ENCODE peak calls at places on chromosomes 5 and 9, in ten cellular contexts. One of them, this sample, is unnamed.
A peak's percentile ranks its signal among the peaks of the same experiment; 100 is the strongest.

GRCh38 chr5:55578771-55579170 is 44.0 kb upstream of the PLPP1 start:
- DNase-seq in psoas muscle: no peak
- DNase-seq in WERI-Rb-1: no peak
- DNase-seq in fibroblast of lung: peak; percentile 78
- DNase-seq in AG04450: no peak
- DNase-seq in IMR-90: peak; percentile 48
- DNase-seq in body of pancreas: no peak
- DNase-seq in GM23338: no peak
- DNase-seq in K562: no peak
- DNase-seq in brain microvascular endothelial cell: peak; percentile 25
- DNase-seq in this sample: no peak

GRCh38 chr9:126699401-126699851 is 85.7 kb downstream of the LMX1B start:
- DNase-seq in IMR-90: no peak
- DNase-seq in GM23338: no peak
- DNase-seq in K562: no peak
- DNase-seq in AG04450: no peak
- DNase-seq in fibroblast of lung: no peak
- DNase-seq in WERI-Rb-1: peak; percentile 7
- DNase-seq in body of pancreas: peak; percentile 6
- DNase-seq in psoas muscle: no peak
- DNase-seq in brain microvascular endothelial cell: no peak
- DNase-seq in this sample: no peak

GRCh38 chr9:76818271-76818670 is 54.0 kb downstream of the PCA3 start:
- DNase-seq in brain microvascular endothelial cell: peak; percentile 99
- DNase-seq in body of pancreas: peak; percentile 80
- DNase-seq in psoas muscle: peak; percentile 64
- DNase-seq in fibroblast of lung: peak; percentile 99
- DNase-seq in IMR-90: peak; percentile 98
- DNase-seq in GM23338: no peak
- DNase-seq in WERI-Rb-1: no peak
- DNase-seq in K562: peak; percentile 10
- DNase-seq in AG04450: peak; percentile 92
- DNase-seq in this sample: peak; percentile 94

GRCh38 chr9:137294684-137295312 is 7.3 kb downstream of the NRARP start:
- DNase-seq in IMR-90: peak; percentile 27
- DNase-seq in GM23338: peak; percentile 74
- DNase-seq in K562: peak; percentile 35
- DNase-seq in WERI-Rb-1: peak; percentile 64
- DNase-seq in psoas muscle: no peak
- DNase-seq in brain microvascular endothelial cell: no peak
- DNase-seq in AG04450: no peak
- DNase-seq in body of pancreas: peak; percentile 41
- DNase-seq in fibroblast of lung: peak; percentile 38
- DNase-seq in this sample: no peak

GRCh38 chr9:123401879-123402513 is 46.0 kb downstream of the CRB2 start:
- DNase-seq in brain microvascular endothelial cell: peak; percentile 40
- DNase-seq in K562: peak; percentile 71
- DNase-seq in body of pancreas: no peak
- DNase-seq in AG04450: peak; percentile 27
- DNase-seq in fibroblast of lung: peak; percentile 40
- DNase-seq in psoas muscle: no peak
- DNase-seq in GM23338: peak; percentile 81
- DNase-seq in WERI-Rb-1: peak; percentile 53
- DNase-seq in IMR-90: peak; percentile 57
- DNase-seq in this sample: no peak

GRCh38 chr5:81428866-81429265 is 34.9 kb upstream of the ACOT12 start:
- DNase-seq in body of pancreas: no peak
- DNase-seq in brain microvascular endothelial cell: no peak
- DNase-seq in fibroblast of lung: peak; percentile 57
- DNase-seq in K562: no peak
- DNase-seq in psoas muscle: no peak
- DNase-seq in GM23338: no peak
- DNase-seq in IMR-90: no peak
- DNase-seq in AG04450: no peak
- DNase-seq in WERI-Rb-1: no peak
- DNase-seq in this sample: no peak

GRCh38 chr9:92455217-92455616 is 27.1 kb downstream of the ASPN start:
- DNase-seq in GM23338: peak; percentile 65
- DNase-seq in brain microvascular endothelial cell: no peak
- DNase-seq in WERI-Rb-1: no peak
- DNase-seq in body of pancreas: no peak
- DNase-seq in psoas muscle: no peak
- DNase-seq in IMR-90: no peak
- DNase-seq in fibroblast of lung: no peak
- DNase-seq in AG04450: no peak
- DNase-seq in K562: peak; percentile 30
- DNase-seq in this sample: no peak

GRCh38 chr5:107673106-107673367 is 2.3 kb upstream of the EFNA5 start:
- DNase-seq in IMR-90: peak; percentile 19
- DNase-seq in GM23338: no peak
- DNase-seq in psoas muscle: no peak
- DNase-seq in AG04450: no peak
- DNase-seq in fibroblast of lung: no peak
- DNase-seq in brain microvascular endothelial cell: no peak
- DNase-seq in body of pancreas: no peak
- DNase-seq in K562: no peak
- DNase-seq in WERI-Rb-1: no peak
- DNase-seq in this sample: no peak

GRCh38 chr5:30736642-30737041 is 456.8 kb upstream of the CDH6 start:
- DNase-seq in IMR-90: peak; percentile 47
- DNase-seq in K562: no peak
- DNase-seq in GM23338: no peak
- DNase-seq in fibroblast of lung: peak; percentile 6
- DNase-seq in body of pancreas: no peak
- DNase-seq in WERI-Rb-1: no peak
- DNase-seq in AG04450: no peak
- DNase-seq in brain microvascular endothelial cell: no peak
- DNase-seq in psoas muscle: no peak
- DNase-seq in this sample: no peak

GRCh38 chr5:146772881-146773440 is 105.6 kb downstream of the PPP2R2B start:
- DNase-seq in AG04450: no peak
- DNase-seq in IMR-90: no peak
- DNase-seq in body of pancreas: no peak
- DNase-seq in GM23338: no peak
- DNase-seq in brain microvascular endothelial cell: no peak
- DNase-seq in K562: no peak
- DNase-seq in psoas muscle: no peak
- DNase-seq in WERI-Rb-1: no peak
- DNase-seq in fibroblast of lung: peak; percentile 64
- DNase-seq in this sample: no peak

GRCh38 chr9:122941560-122942234 is 877 bp downstream of the RABGAP1 start:
- DNase-seq in AG04450: peak; percentile 42
- DNase-seq in WERI-Rb-1: no peak
- DNase-seq in IMR-90: peak; percentile 76
- DNase-seq in GM23338: peak; percentile 37
- DNase-seq in body of pancreas: no peak
- DNase-seq in K562: peak; percentile 50
- DNase-seq in brain microvascular endothelial cell: peak; percentile 43
- DNase-seq in fibroblast of lung: peak; percentile 74
- DNase-seq in psoas muscle: no peak
- DNase-seq in this sample: no peak

GRCh38 chr5:149170292-149170691 is 29.0 kb downstream of the ABLIM3 start:
- DNase-seq in WERI-Rb-1: no peak
- DNase-seq in body of pancreas: no peak
- DNase-seq in AG04450: no peak
- DNase-seq in brain microvascular endothelial cell: no peak
- DNase-seq in fibroblast of lung: peak; percentile 77
- DNase-seq in IMR-90: peak; percentile 38
- DNase-seq in psoas muscle: no peak
- DNase-seq in GM23338: no peak
- DNase-seq in K562: no peak
- DNase-seq in this sample: no peak

GRCh38 chr5:142506046-142506445 is 179.8 kb downstream of the FGF1 start:
- DNase-seq in body of pancreas: no peak
- DNase-seq in WERI-Rb-1: no peak
- DNase-seq in brain microvascular endothelial cell: no peak
- DNase-seq in fibroblast of lung: peak; percentile 78
- DNase-seq in GM23338: no peak
- DNase-seq in psoas muscle: no peak
- DNase-seq in AG04450: no peak
- DNase-seq in IMR-90: peak; percentile 57
- DNase-seq in K562: peak; percentile 14
- DNase-seq in this sample: no peak

GRCh38 chr5:142506756-142507155 is 179.1 kb downstream of the FGF1 start:
- DNase-seq in GM23338: no peak
- DNase-seq in IMR-90: no peak
- DNase-seq in psoas muscle: no peak
- DNase-seq in fibroblast of lung: peak; percentile 33
- DNase-seq in brain microvascular endothelial cell: no peak
- DNase-seq in K562: no peak
- DNase-seq in WERI-Rb-1: no peak
- DNase-seq in body of pancreas: no peak
- DNase-seq in AG04450: no peak
- DNase-seq in this sample: no peak

GRCh38 chr5:142499591-142500384 is 175.0 kb upstream of the SPRY4 start:
- DNase-seq in body of pancreas: no peak
- DNase-seq in WERI-Rb-1: no peak
- DNase-seq in IMR-90: no peak
- DNase-seq in K562: no peak
- DNase-seq in GM23338: no peak
- DNase-seq in psoas muscle: no peak
- DNase-seq in brain microvascular endothelial cell: no peak
- DNase-seq in AG04450: no peak
- DNase-seq in fibroblast of lung: peak; percentile 39
- DNase-seq in this sample: no peak

GRCh38 chr5:142500506-142500905 is 175.7 kb upstream of the SPRY4 start:
- DNase-seq in GM23338: no peak
- DNase-seq in brain microvascular endothelial cell: no peak
- DNase-seq in body of pancreas: no peak
- DNase-seq in psoas muscle: no peak
- DNase-seq in WERI-Rb-1: no peak
- DNase-seq in K562: no peak
- DNase-seq in fibroblast of lung: no peak
- DNase-seq in IMR-90: no peak
- DNase-seq in AG04450: no peak
- DNase-seq in this sample: no peak

GRCh38 chr5:142501890-142502289 is 177.1 kb upstream of the SPRY4 start:
- DNase-seq in psoas muscle: no peak
- DNase-seq in GM23338: peak; percentile 34
- DNase-seq in WERI-Rb-1: peak; percentile 65
- DNase-seq in K562: no peak
- DNase-seq in AG04450: no peak
- DNase-seq in brain microvascular endothelial cell: no peak
- DNase-seq in body of pancreas: no peak
- DNase-seq in fibroblast of lung: no peak
- DNase-seq in IMR-90: no peak
- DNase-seq in this sample: no peak
- TF ChIP-seq CTCF in psoas muscle: no peak
- TF ChIP-seq CTCF in GM23338: peak; percentile 27
- TF ChIP-seq CTCF in WERI-Rb-1: peak; percentile 45
- TF ChIP-seq CTCF in K562: no peak
- TF ChIP-seq CTCF in AG04450: no peak
- TF ChIP-seq CTCF in brain microvascular endothelial cell: peak; percentile 21
- TF ChIP-seq CTCF in body of pancreas: no peak
- TF ChIP-seq CTCF in fibroblast of lung: no peak
- TF ChIP-seq CTCF in IMR-90: no peak
- TF ChIP-seq CTCF in this sample: no peak

DNA sequence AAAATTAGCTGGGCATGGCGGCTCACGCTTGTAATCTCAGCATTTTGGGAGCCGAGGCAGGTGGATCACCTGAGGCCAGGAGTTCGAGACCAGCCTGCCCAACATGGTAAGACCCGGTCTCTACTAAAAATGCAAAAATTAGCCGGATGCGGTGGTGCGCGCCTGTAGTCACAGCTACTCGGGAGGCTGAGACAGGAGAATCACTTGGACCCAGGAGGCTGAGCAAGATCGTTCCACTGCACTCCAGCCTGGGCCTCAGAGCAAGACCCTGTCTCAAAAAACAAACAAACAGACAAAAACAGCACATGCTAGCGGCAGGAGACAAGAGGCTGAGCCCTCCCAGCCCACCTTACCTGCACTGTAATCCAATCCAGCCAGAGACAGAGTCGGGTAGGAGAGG is 1.1 kb upstream of the DOLPP1 start:
- DNase-seq in fibroblast of lung: no peak
- DNase-seq in body of pancreas: no peak
- DNase-seq in AG04450: no peak
- DNase-seq in K562: no peak
- DNase-seq in IMR-90: no peak
- DNase-seq in brain microvascular endothelial cell: no peak
- DNase-seq in GM23338: no peak
- DNase-seq in WERI-Rb-1: no peak
- DNase-seq in psoas muscle: no peak
- DNase-seq in this sample: peak; percentile 57
- H3K27ac ChIP-seq in fibroblast of lung: no peak overlapping the region
- H3K27ac ChIP-seq in body of pancreas: no peak overlapping the region
- H3K27ac ChIP-seq in AG04450: no peak overlapping the region
- H3K27ac ChIP-seq in K562: no peak overlapping the region
- H3K27ac ChIP-seq in IMR-90: no peak overlapping the region
- H3K27ac ChIP-seq in brain microvascular endothelial cell: no peak overlapping the region
- H3K27ac ChIP-seq in GM23338: peak overlapping the region; percentile 29
- H3K27ac ChIP-seq in WERI-Rb-1: no peak overlapping the region
- H3K27ac ChIP-seq in psoas muscle: no peak overlapping the region
- H3K27ac ChIP-seq in this sample: no peak overlapping the region

DNA sequence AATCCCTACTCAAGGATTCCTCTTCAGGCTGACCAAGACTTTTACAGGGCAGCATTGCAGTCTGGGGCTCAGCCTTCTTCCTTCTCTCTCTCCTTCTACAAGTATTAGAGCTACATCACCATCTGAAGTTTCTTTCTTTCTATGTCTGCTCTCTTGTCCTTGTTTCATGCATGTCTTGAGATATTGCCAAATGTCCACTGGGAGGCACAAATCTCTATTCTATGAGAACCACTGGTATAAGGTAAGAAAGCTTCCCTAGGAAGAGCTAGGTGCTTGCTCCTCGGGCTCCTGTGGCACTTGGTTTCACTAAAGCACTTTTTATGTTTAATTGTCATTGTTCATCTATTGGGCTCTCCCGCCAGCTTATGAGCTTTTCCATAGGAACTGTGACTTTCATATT is 289.2 kb upstream of the PCSK5 start:
- DNase-seq in K562: no peak
- DNase-seq in fibroblast of lung: no peak
- DNase-seq in WERI-Rb-1: peak; percentile 17
- DNase-seq in GM23338: no peak
- DNase-seq in IMR-90: no peak
- DNase-seq in psoas muscle: no peak
- DNase-seq in body of pancreas: no peak
- DNase-seq in AG04450: no peak
- DNase-seq in brain microvascular endothelial cell: peak; percentile 2
- DNase-seq in this sample: no peak
- TF ChIP-seq CTCF in K562: no peak
- TF ChIP-seq CTCF in fibroblast of lung: no peak
- TF ChIP-seq CTCF in WERI-Rb-1: peak; percentile 40
- TF ChIP-seq CTCF in GM23338: no peak
- TF ChIP-seq CTCF in IMR-90: no peak
- TF ChIP-seq CTCF in psoas muscle: no peak
- TF ChIP-seq CTCF in body of pancreas: no peak
- TF ChIP-seq CTCF in AG04450: no peak
- TF ChIP-seq CTCF in brain microvascular endothelial cell: no peak
- TF ChIP-seq CTCF in this sample: no peak

DNA sequence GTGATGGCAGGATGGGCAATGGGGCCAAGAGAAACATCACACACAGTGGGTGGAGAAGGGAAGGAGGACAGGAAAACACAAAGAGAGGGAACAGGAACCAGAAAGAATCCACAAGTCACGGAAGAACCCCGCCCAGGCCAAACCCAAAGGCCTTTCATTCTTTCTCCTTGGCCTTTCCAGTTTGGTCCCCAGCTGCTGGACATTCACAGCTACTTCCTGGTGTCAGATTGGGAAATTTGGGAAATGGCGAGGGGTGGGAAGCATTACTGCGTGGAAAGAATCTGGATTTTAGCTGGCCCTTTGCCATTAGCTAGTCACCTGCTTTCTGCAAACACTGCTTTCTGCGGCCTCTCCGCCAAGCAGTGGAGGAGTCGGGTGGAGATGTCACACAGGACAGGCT is 82.5 kb downstream of the GLDC start:
- DNase-seq in IMR-90: no peak
- DNase-seq in psoas muscle: no peak
- DNase-seq in GM23338: no peak
- DNase-seq in AG04450: no peak
- DNase-seq in WERI-Rb-1: no peak
- DNase-seq in K562: no peak
- DNase-seq in brain microvascular endothelial cell: no peak
- DNase-seq in fibroblast of lung: no peak
- DNase-seq in body of pancreas: no peak
- DNase-seq in this sample: no peak
- H3K27ac ChIP-seq in IMR-90: no peak overlapping the region
- H3K27ac ChIP-seq in psoas muscle: no peak overlapping the region
- H3K27ac ChIP-seq in GM23338: no peak overlapping the region
- H3K27ac ChIP-seq in AG04450: no peak overlapping the region
- H3K27ac ChIP-seq in WERI-Rb-1: no peak overlapping the region
- H3K27ac ChIP-seq in K562: no peak overlapping the region
- H3K27ac ChIP-seq in brain microvascular endothelial cell: no peak overlapping the region
- H3K27ac ChIP-seq in fibroblast of lung: no peak overlapping the region
- H3K27ac ChIP-seq in body of pancreas: no peak overlapping the region
- H3K27ac ChIP-seq in this sample: no peak overlapping the region